ENCODE peak calls at places on chromosomes 12 and 14, in nine cellular contexts. L is germinal center; O is amygdala; K is GM19239; B is CD8-positive, alpha-beta T cell; G is RWPE1; E is mesendoderm; F is aorta; Q is H54. V is an unnamed sample.

GRCh38 chr12:109604132-109604585 is 30.6 kb downstream of the MVK start:
- DNase-seq in L (no peak), B (no peak), Q (no peak), F (no peak), K (no peak), E (no peak), O (no peak), G (no peak), V (no peak)

GRCh38 chr12:52029686-52030085 is 21.6 kb upstream of the NR4A1 start:
- DNase-seq in B (no peak), L (no peak), K (no peak), O (no peak), E (peak; percentile 97), G (no peak), F (no peak), Q (peak; percentile 92), V (no peak)

GRCh38 chr14:97106166-97106565 is 309.0 kb downstream of the VRK1 start:
- DNase-seq in Q (no peak), G (no peak), L (no peak), E (no peak), F (no peak), B (no peak), K (no peak), O (no peak), V (no peak)

GRCh38 chr12:69059465-69060457 is 126.8 kb upstream of the CPM start:
- DNase-seq in G (peak; percentile 68), F (no peak), B (no peak), E (peak; percentile 75), K (no peak), O (no peak), Q (peak; percentile 38), L (no peak), V (no peak)

GRCh38 chr14:31420013-31420318 is 384 bp downstream of the HEATR5A start:
- DNase-seq in B (peak; percentile 6), F (peak; percentile 89), E (no peak), K (peak; percentile 21), O (no peak), Q (peak; percentile 47), G (peak; percentile 49), L (peak; percentile 16), V (no peak)

GRCh38 chr14:70087380-70087697 is 101.4 kb downstream of the SLC8A3 start:
- DNase-seq in L (no peak), G (no peak), F (no peak), K (no peak), E (no peak), B (no peak), O (no peak), Q (no peak), V (no peak)

GRCh38 chr12:24608637-24609285 is 340.1 kb downstream of the BCAT1 start:
- DNase-seq in E (peak; percentile 72), G (no peak), O (no peak), Q (no peak), K (no peak), B (no peak), F (no peak), L (no peak), V (no peak)

GRCh38 chr14:75051556-75051899 is 261 bp upstream of the MLH3 start:
- DNase-seq in L (no peak), Q (no peak), O (no peak), B (no peak), E (peak; percentile 14), F (no peak), G (no peak), K (no peak), V (no peak)

GRCh38 chr14:86777950-86778602 is 1214.9 kb downstream of the GALC start:
- DNase-seq in E (no peak), B (no peak), L (no peak), F (no peak), Q (no peak), O (no peak), G (peak; percentile 9), K (no peak), V (no peak)

GRCh38 chr12:73112035-73112816 is 840.1 kb downstream of the TRHDE start:
- DNase-seq in B (no peak), Q (no peak), E (no peak), K (no peak), L (no peak), O (no peak), F (no peak), G (no peak), V (no peak)

GRCh38 chr12:54411398-54412241 is 7.4 kb downstream of the ITGA5 start:
- DNase-seq in K (no peak), O (no peak), L (peak; percentile 53), F (peak; percentile 89), E (no peak), B (no peak), Q (peak; percentile 90), G (peak; percentile 91), V (no peak)

GRCh38 chr14:85233756-85234545 is 296.0 kb upstream of the FLRT2 start:
- DNase-seq in E (peak; percentile 81), B (no peak), G (peak; percentile 81), F (no peak), L (no peak), Q (peak; percentile 13), O (no peak), K (no peak), V (no peak)

GRCh38 chr14:80388980-80389711 is 177.8 kb upstream of the DIO2 start:
- DNase-seq in B (no peak), Q (peak; percentile 21), L (no peak), G (peak; percentile 67), E (peak; percentile 55), F (no peak), O (no peak), K (no peak), V (no peak)

GRCh38 chr14:68404652-68405183 is 388.1 kb downstream of the ZFP36L1 start:
- DNase-seq in Q (no peak), F (no peak), K (no peak), B (no peak), L (no peak), G (no peak), E (no peak), O (no peak), V (no peak)

GRCh38 chr14:78644824-78645559 is 474.8 kb downstream of the NRXN3 start:
- DNase-seq in L (no peak), E (peak; percentile 27), Q (no peak), O (no peak), K (no peak), F (no peak), B (no peak), G (no peak), V (no peak)

GRCh38 chr12:65832217-65832616 is 7.9 kb downstream of the HMGA2 start:
- DNase-seq in K (no peak), B (no peak), F (no peak), O (no peak), E (no peak), Q (no peak), G (no peak), L (no peak), V (no peak)

GRCh38 chr12:123164222-123164621 is 13.3 kb upstream of the PITPNM2 start:
- DNase-seq in Q (no peak), F (no peak), O (no peak), K (no peak), L (no peak), B (no peak), G (no peak), E (no peak), V (no peak)

GRCh38 chr14:95386536-95386935 is 66.8 kb upstream of the CLMN start:
- DNase-seq in L (no peak), Q (no peak), B (no peak), F (no peak), O (no peak), E (peak; percentile 19), G (no peak), K (no peak), V (no peak)

GRCh38 chr14:42532194-42532593 is 925.5 kb downstream of the LRFN5 start:
- DNase-seq in B (no peak), E (no peak), L (no peak), G (no peak), F (no peak), Q (no peak), O (no peak), K (no peak), V (no peak)

GRCh38 chr14:99722741-99723140 is 38.6 kb downstream of the CYP46A1 start:
- DNase-seq in K (no peak), L (no peak), O (no peak), F (no peak), Q (no peak), G (no peak), E (no peak), B (no peak), V (no peak)

GRCh38 chr12:66803972-66804371 is 125.1 kb upstream of the GRIP1 start:
- DNase-seq in B (no peak), L (no peak), G (no peak), Q (no peak), K (no peak), F (no peak), E (peak; percentile 17), O (no peak), V (no peak)

GRCh38 chr12:69007166-69007857 is 74.3 kb upstream of the CPM start:
- DNase-seq in O (no peak), L (no peak), F (no peak), G (peak; percentile 76), Q (no peak), E (no peak), K (no peak), B (no peak), V (no peak)

GRCh38 chr12:110619534-110619953 is 5.6 kb downstream of the TCTN1 start:
- DNase-seq in F (no peak), E (no peak), G (no peak), Q (no peak), K (no peak), O (no peak), L (peak; percentile 42), B (no peak), V (no peak)

GRCh38 chr12:76967181-76967885 is 88.5 kb upstream of the CSRP2 start:
- DNase-seq in O (no peak), F (no peak), K (no peak), E (no peak), G (no peak), Q (no peak), L (no peak), B (no peak), V (no peak)

GRCh38 chr12:100460702-100461101 is 13.0 kb upstream of the NR1H4 start:
- DNase-seq in F (no peak), L (no peak), G (no peak), E (no peak), B (no peak), K (no peak), Q (no peak), O (no peak), V (no peak)

GRCh38 chr14:69303086-69303485 is 43.1 kb downstream of the GALNT16 start:
- DNase-seq in K (no peak), L (no peak), G (no peak), B (no peak), O (no peak), Q (no peak), F (peak; percentile 17), E (no peak), V (no peak)

GRCh38 chr12:7116916-7117315 is 7.9 kb upstream of the C1RL start:
- DNase-seq in F (no peak), Q (no peak), B (no peak), E (no peak), G (no peak), O (no peak), L (no peak), K (no peak), V (no peak)

GRCh38 chr12:49335118-49335954 is 1.7 kb downstream of the C1QL4 start:
- DNase-seq in G (no peak), E (no peak), Q (no peak), L (no peak), F (peak; percentile 36), O (no peak), K (no peak), B (no peak), V (no peak)

GRCh38 chr12:104057771-104058197 is 6.5 kb upstream of the HCFC2 start:
- DNase-seq in L (peak; percentile 32), O (no peak), Q (no peak), E (peak; percentile 47), B (no peak), K (no peak), F (no peak), G (peak; percentile 25), V (peak; percentile 43)

GRCh38 chr12:52168019-52168717 is 23.6 kb downstream of the KRT80 start:
- DNase-seq in Q (peak; percentile 52), F (no peak), E (no peak), O (no peak), K (no peak), B (no peak), L (no peak), G (no peak), V (no peak)

GRCh38 chr14:76876076-76876475 is 49.9 kb downstream of the LRRC74A start:
- DNase-seq in E (peak; percentile 83), K (peak; percentile 58), B (peak; percentile 33), Q (peak; percentile 51), F (peak; percentile 81), O (peak; percentile 18), L (peak; percentile 54), G (peak; percentile 81), V (peak; percentile 67)

V was measured in B cell.